ENCODE peak calls at places on chromosomes 1 and 21, in four cellular contexts. N is activated naive CD4-positive, alpha-beta T cell; F is CD8-positive, alpha-beta T cell; P is iris pigment epithelial cell. G is an unnamed sample.

GRCh38 chr1:47918257-47918867 is 78.8 kb downstream of the TRABD2B start:
- DNase-seq in N (no peak), F (no peak), P (no peak), G (no peak)

GRCh38 chr1:214603819-214604252 is 841 bp downstream of the CENPF start:
- DNase-seq in N (no peak), F (no peak), P (no peak), G (no peak)

GRCh38 chr1:94999456-95000131 is 72.7 kb upstream of the CNN3 start:
- DNase-seq in N (no peak), F (no peak), P (no peak), G (no peak)

GRCh38 chr1:111491070-111491469 is 12.4 kb downstream of the ADORA3 start:
- DNase-seq in N (no peak), F (no peak), P (no peak), G (no peak)

GRCh38 chr1:245684111-245684510 is 529.3 kb downstream of the KIF26B start:
- DNase-seq in N (no peak), F (no peak), P (no peak), G (no peak)

GRCh38 chr1:214573386-214574358 is 22.3 kb upstream of the PTPN14 start:
- DNase-seq in N (no peak), F (no peak), P (peak; percentile 81), G (no peak)

GRCh38 chr1:844472-845026 is 79.2 kb upstream of the SAMD11 start:
- DNase-seq in N (no peak), F (no peak), P (no peak), G (no peak)

GRCh38 chr1:11878081-11878890 is 19.5 kb upstream of the NPPB start:
- DNase-seq in N (no peak), F (no peak), P (no peak), G (no peak)

GRCh38 chr1:27572019-27572678 is 31.8 kb downstream of the AHDC1 start:
- DNase-seq in N (no peak), F (no peak), P (no peak), G (no peak)

GRCh38 chr21:25881524-25882376 is 147.0 kb downstream of the GABPA start:
- DNase-seq in N (peak; percentile 1), F (peak; percentile 27), P (peak; percentile 63), G (no peak)

GRCh38 chr1:53860967-53861411 is 22.9 kb upstream of the NDC1 start:
- DNase-seq in N (no peak), F (no peak), P (peak; percentile 50), G (no peak)

GRCh38 chr1:53278294-53278693 is 40.0 kb upstream of the MAGOH start:
- DNase-seq in N (peak; percentile 60), F (peak; percentile 51), P (no peak), G (peak; percentile 15)

GRCh38 chr1:15510611-15511405 is 13.2 kb downstream of the CASP9 start:
- DNase-seq in N (no peak), F (no peak), P (no peak), G (no peak)

GRCh38 chr1:167454304-167454928 is 63.9 kb downstream of the CD247 start:
- DNase-seq in N (no peak), F (no peak), P (no peak), G (no peak)

GRCh38 chr1:85681087-85681486 is 27.1 kb downstream of the ZNHIT6 start:
- DNase-seq in N (no peak), F (no peak), P (peak; percentile 74), G (no peak)

GRCh38 chr1:218705911-218706893 is 361.1 kb downstream of the TGFB2 start:
- DNase-seq in N (no peak), F (no peak), P (peak; percentile 100), G (no peak)

GRCh38 chr21:30676737-30677136 is 34.1 kb downstream of the KRTAP20-3 start:
- DNase-seq in N (no peak), F (no peak), P (no peak), G (no peak)

GRCh38 chr1:79633456-79633855 is 626.9 kb upstream of the ADGRL4 start:
- DNase-seq in N (no peak), F (no peak), P (peak; percentile 35), G (no peak)

GRCh38 chr1:39507230-39507928 is 15.9 kb downstream of the BMP8A start:
- DNase-seq in N (no peak), F (no peak), P (no peak), G (no peak)

GRCh38 chr21:18023099-18023498 is 203.9 kb upstream of the C21orf91 start:
- DNase-seq in N (no peak), F (no peak), P (no peak), G (no peak)

GRCh38 chr1:152497273-152497672 is 13.3 kb upstream of the LCE5A start:
- DNase-seq in N (no peak), F (no peak), P (no peak), G (no peak)

GRCh38 chr1:162062542-162063015 is 6.9 kb upstream of the NOS1AP start:
- DNase-seq in N (no peak), F (no peak), P (peak; percentile 72), G (no peak)

GRCh38 chr1:227947678-227948492 is at the start of gene WNT9A:
- DNase-seq in N (no peak), F (no peak), P (peak; percentile 52), G (no peak)

GRCh38 chr1:77687519-77687906 is 5.1 kb upstream of the ZZZ3 start:
- DNase-seq in N (no peak), F (no peak), P (peak; percentile 64), G (no peak)

GRCh38 chr1:64995316-64995715 is 29.0 kb upstream of the JAK1 start:
- DNase-seq in N (no peak), F (no peak), P (no peak), G (no peak)

GRCh38 chr1:60970081-60970509 is 112.3 kb upstream of the NFIA start:
- DNase-seq in N (no peak), F (no peak), P (peak; percentile 38), G (no peak)

GRCh38 chr21:17828223-17828622 is 9.1 kb upstream of the C21orf91 start:
- DNase-seq in N (no peak), F (no peak), P (peak; percentile 61), G (no peak)

GRCh38 chr21:21085206-21085605 is 87.0 kb downstream of the NCAM2 start:
- DNase-seq in N (no peak), F (no peak), P (no peak), G (no peak)

GRCh38 chr1:22184892-22185612 is 42.2 kb upstream of the WNT4 start:
- DNase-seq in N (no peak), F (no peak), P (peak; percentile 11), G (no peak)

GRCh38 chr1:166237675-166238074 is 70.9 kb upstream of the FAM78B start:
- DNase-seq in N (no peak), F (no peak), P (no peak), G (no peak)

GRCh38 chr21:46323227-46323709 is 402 bp downstream of the C21orf58 start:
- DNase-seq in N (no peak), F (no peak), P (peak; percentile 29), G (no peak)

GRCh38 chr1:1313500-1314236 is 5.3 kb downstream of the PUSL1 start:
- DNase-seq in N (no peak), F (no peak), P (no peak), G (no peak)

GRCh38 chr1:54927475-54928240 is 40.7 kb upstream of the DHCR24 start:
- DNase-seq in N (no peak), F (no peak), P (peak; percentile 88), G (no peak)

GRCh38 chr21:14922980-14923379 is 141.8 kb downstream of the NRIP1 start:
- DNase-seq in N (no peak), F (no peak), P (no peak), G (no peak)

GRCh38 chr1:26306290-26307221 is at the start of gene UBXN11:
- DNase-seq in N (peak; percentile 75), F (peak; percentile 82), P (peak; percentile 96), G (peak; percentile 95)

GRCh38 chr21:41642399-41642798 is 124.5 kb downstream of the RIPK4 start:
- DNase-seq in N (no peak), F (no peak), P (peak; percentile 56), G (no peak)

GRCh38 chr1:21238141-21238800 is 52.0 kb downstream of the ECE1 start:
- DNase-seq in N (no peak), F (no peak), P (no peak), G (no peak)

GRCh38 chr21:46607605-46608004 is 2.7 kb upstream of the S100B start:
- DNase-seq in N (no peak), F (no peak), P (no peak), G (no peak)